ENCODE peak calls at places on chromosomes 6 and 20, in five cellular contexts. One of them, this sample, is unnamed.

GRCh38 chr6:25485820-25486559 is 166.0 kb upstream of the SCGN start:
- DNase-seq in H9: no peak
- DNase-seq in mesenchymal stem cell: no peak
- DNase-seq in H1: no peak
- DNase-seq in trophoblast cell: no peak
- DNase-seq in this sample: no peak

GRCh38 chr6:125753218-125753936 is 3.9 kb downstream of the HEY2 start:
- DNase-seq in H9: no peak
- DNase-seq in mesenchymal stem cell: peak
- DNase-seq in H1: no peak
- DNase-seq in trophoblast cell: no peak
- DNase-seq in this sample: no peak

GRCh38 chr6:153949606-153950005 is 89.4 kb upstream of the OPRM1 start:
- DNase-seq in H9: no peak
- DNase-seq in mesenchymal stem cell: no peak
- DNase-seq in H1: no peak
- DNase-seq in trophoblast cell: no peak
- DNase-seq in this sample: no peak

GRCh38 chr6:11918021-11918738 is 93.9 kb upstream of the HIVEP1 start:
- DNase-seq in H9: no peak
- DNase-seq in mesenchymal stem cell: peak
- DNase-seq in H1: no peak
- DNase-seq in trophoblast cell: no peak
- DNase-seq in this sample: no peak

GRCh38 chr6:113732384-113732966 is 124.7 kb upstream of the MARCKS start:
- DNase-seq in H9: no peak
- DNase-seq in mesenchymal stem cell: peak
- DNase-seq in H1: peak
- DNase-seq in trophoblast cell: no peak
- DNase-seq in this sample: peak

GRCh38 chr6:90537027-90537426 is 49.8 kb downstream of the MAP3K7 start:
- DNase-seq in H9: no peak
- DNase-seq in mesenchymal stem cell: peak
- DNase-seq in H1: no peak
- DNase-seq in trophoblast cell: no peak
- DNase-seq in this sample: no peak

GRCh38 chr6:107847844-107848802 is 24.0 kb upstream of the SCML4 start:
- DNase-seq in H9: peak
- DNase-seq in mesenchymal stem cell: peak
- DNase-seq in H1: peak
- DNase-seq in trophoblast cell: peak
- DNase-seq in this sample: peak

GRCh38 chr6:43393597-43393996 is 24.1 kb upstream of the ZNF318 start:
- DNase-seq in H9: no peak
- DNase-seq in mesenchymal stem cell: no peak
- DNase-seq in H1: no peak
- DNase-seq in trophoblast cell: no peak
- DNase-seq in this sample: no peak

GRCh38 chr6:144729502-144729901 is 444.4 kb downstream of the UTRN start:
- DNase-seq in H9: no peak
- DNase-seq in mesenchymal stem cell: no peak
- DNase-seq in H1: no peak
- DNase-seq in trophoblast cell: no peak
- DNase-seq in this sample: no peak

GRCh38 chr6:7697820-7698623 is 27.9 kb upstream of the BMP6 start:
- DNase-seq in H9: no peak
- DNase-seq in mesenchymal stem cell: peak
- DNase-seq in H1: no peak
- DNase-seq in trophoblast cell: peak
- DNase-seq in this sample: no peak

GRCh38 chr6:111357680-111358079 is 125.3 kb downstream of the REV3L start:
- DNase-seq in H9: no peak
- DNase-seq in mesenchymal stem cell: no peak
- DNase-seq in H1: no peak
- DNase-seq in trophoblast cell: no peak
- DNase-seq in this sample: no peak

GRCh38 chr20:33971147-33971775 is 22.4 kb upstream of the RALY start:
- DNase-seq in H9: no peak
- DNase-seq in mesenchymal stem cell: no peak
- DNase-seq in H1: no peak
- DNase-seq in trophoblast cell: no peak
- DNase-seq in this sample: no peak

GRCh38 chr6:138537090-138537489 is 37.8 kb upstream of the NHSL1 start:
- DNase-seq in H9: no peak
- DNase-seq in mesenchymal stem cell: no peak
- DNase-seq in H1: no peak
- DNase-seq in trophoblast cell: no peak
- DNase-seq in this sample: no peak

GRCh38 chr6:149373511-149373910 is 26.6 kb upstream of the SUMO4 start:
- DNase-seq in H9: no peak
- DNase-seq in mesenchymal stem cell: no peak
- DNase-seq in H1: no peak
- DNase-seq in trophoblast cell: no peak
- DNase-seq in this sample: no peak

GRCh38 chr6:150334790-150335783 is 33.7 kb upstream of the IYD start:
- DNase-seq in H9: peak
- DNase-seq in mesenchymal stem cell: peak
- DNase-seq in H1: no peak
- DNase-seq in trophoblast cell: peak
- DNase-seq in this sample: peak

GRCh38 chr20:1567392-1568165 is 10.1 kb upstream of the SIRPD start:
- DNase-seq in H9: no peak
- DNase-seq in mesenchymal stem cell: no peak
- DNase-seq in H1: no peak
- DNase-seq in trophoblast cell: peak
- DNase-seq in this sample: no peak

GRCh38 chr6:111843347-111844147 is 29.7 kb downstream of the FYN start:
- DNase-seq in H9: no peak
- DNase-seq in mesenchymal stem cell: no peak
- DNase-seq in H1: no peak
- DNase-seq in trophoblast cell: no peak
- DNase-seq in this sample: no peak

GRCh38 chr6:111829581-111829980 is 43.7 kb downstream of the FYN start:
- DNase-seq in H9: no peak
- DNase-seq in mesenchymal stem cell: no peak
- DNase-seq in H1: no peak
- DNase-seq in trophoblast cell: no peak
- DNase-seq in this sample: no peak

GRCh38 chr20:740162-740561 is 28.1 kb downstream of the SLC52A3 start:
- DNase-seq in H9: no peak
- DNase-seq in mesenchymal stem cell: no peak
- DNase-seq in H1: no peak
- DNase-seq in trophoblast cell: peak
- DNase-seq in this sample: no peak

GRCh38 chr20:24828992-24829648 is 119.9 kb upstream of the CST7 start:
- DNase-seq in H9: no peak
- DNase-seq in mesenchymal stem cell: no peak
- DNase-seq in H1: no peak
- DNase-seq in trophoblast cell: no peak
- DNase-seq in this sample: no peak

GRCh38 chr6:124926435-124926834 is 35.8 kb upstream of the RNF217 start:
- DNase-seq in H9: no peak
- DNase-seq in mesenchymal stem cell: no peak
- DNase-seq in H1: no peak
- DNase-seq in trophoblast cell: no peak
- DNase-seq in this sample: no peak

GRCh38 chr6:83417880-83418663 is 12.8 kb downstream of the ME1 start:
- DNase-seq in H9: no peak
- DNase-seq in mesenchymal stem cell: peak
- DNase-seq in H1: no peak
- DNase-seq in trophoblast cell: no peak
- DNase-seq in this sample: peak

GRCh38 chr20:40438161-40438835 is 250.7 kb downstream of the MAFB start:
- DNase-seq in H9: no peak
- DNase-seq in mesenchymal stem cell: no peak
- DNase-seq in H1: no peak
- DNase-seq in trophoblast cell: no peak
- DNase-seq in this sample: no peak

GRCh38 chr6:82246802-82247633 is 526 bp downstream of the IBTK start:
- DNase-seq in H9: peak
- DNase-seq in mesenchymal stem cell: peak
- DNase-seq in H1: no peak
- DNase-seq in trophoblast cell: peak
- DNase-seq in this sample: peak

GRCh38 chr6:122079906-122080305 is 319.5 kb upstream of the HSF2 start:
- DNase-seq in H9: no peak
- DNase-seq in mesenchymal stem cell: peak
- DNase-seq in H1: no peak
- DNase-seq in trophoblast cell: no peak
- DNase-seq in this sample: no peak

GRCh38 chr20:13131688-13132087 is 89.4 kb upstream of the ISM1 start:
- DNase-seq in H9: no peak
- DNase-seq in mesenchymal stem cell: no peak
- DNase-seq in H1: no peak
- DNase-seq in trophoblast cell: no peak
- DNase-seq in this sample: no peak

GRCh38 chr6:35810831-35811698 is 5.9 kb downstream of the LHFPL5 start:
- DNase-seq in H9: no peak
- DNase-seq in mesenchymal stem cell: peak
- DNase-seq in H1: no peak
- DNase-seq in trophoblast cell: no peak
- DNase-seq in this sample: no peak

GRCh38 chr6:30730611-30731435 is 10.7 kb downstream of the TUBB start:
- DNase-seq in H9: peak
- DNase-seq in mesenchymal stem cell: peak
- DNase-seq in H1: peak
- DNase-seq in trophoblast cell: peak
- DNase-seq in this sample: no peak

GRCh38 chr6:27254566-27254965 is 7.1 kb downstream of the PRSS16 start:
- DNase-seq in H9: no peak
- DNase-seq in mesenchymal stem cell: no peak
- DNase-seq in H1: no peak
- DNase-seq in trophoblast cell: no peak
- DNase-seq in this sample: no peak

GRCh38 chr6:170421921-170422320 is 115.4 kb downstream of the FAM120B start:
- DNase-seq in H9: no peak
- DNase-seq in mesenchymal stem cell: no peak
- DNase-seq in H1: no peak
- DNase-seq in trophoblast cell: no peak
- DNase-seq in this sample: no peak

GRCh38 chr6:169234634-169235033 is 19.0 kb downstream of the THBS2 start:
- DNase-seq in H9: no peak
- DNase-seq in mesenchymal stem cell: no peak
- DNase-seq in H1: no peak
- DNase-seq in trophoblast cell: no peak
- DNase-seq in this sample: no peak

GRCh38 chr6:18742406-18742805 is 355.3 kb downstream of the RNF144B start:
- DNase-seq in H9: no peak
- DNase-seq in mesenchymal stem cell: no peak
- DNase-seq in H1: no peak
- DNase-seq in trophoblast cell: no peak
- DNase-seq in this sample: no peak

GRCh38 chr6:143374014-143374413 is 76.5 kb downstream of the ADAT2 start:
- DNase-seq in H9: no peak
- DNase-seq in mesenchymal stem cell: no peak
- DNase-seq in H1: no peak
- DNase-seq in trophoblast cell: no peak
- DNase-seq in this sample: no peak

GRCh38 chr20:63411898-63412631 is 50.9 kb upstream of the CHRNA4 start:
- DNase-seq in H9: no peak
- DNase-seq in mesenchymal stem cell: no peak
- DNase-seq in H1: no peak
- DNase-seq in trophoblast cell: no peak
- DNase-seq in this sample: no peak
- H2BK12ac ChIP-seq in H9: no peak
- H2BK12ac ChIP-seq in mesenchymal stem cell: no peak
- H2BK12ac ChIP-seq in H1: no peak
- H2BK12ac ChIP-seq in trophoblast cell: no peak
- H2BK12ac ChIP-seq in this sample: no peak

GRCh38 chr6:46799657-46800056 is 6.5 kb downstream of the MEP1A start:
- DNase-seq in H9: no peak
- DNase-seq in mesenchymal stem cell: no peak
- DNase-seq in H1: no peak
- DNase-seq in trophoblast cell: no peak
- DNase-seq in this sample: no peak

GRCh38 chr6:46794068-46794467 is 879 bp downstream of the MEP1A start:
- DNase-seq in H9: no peak
- DNase-seq in mesenchymal stem cell: peak
- DNase-seq in H1: no peak
- DNase-seq in trophoblast cell: no peak
- DNase-seq in this sample: no peak

GRCh38 chr6:46793138-46793537 is at the start of gene MEP1A:
- DNase-seq in H9: no peak
- DNase-seq in mesenchymal stem cell: no peak
- DNase-seq in H1: no peak
- DNase-seq in trophoblast cell: no peak
- DNase-seq in this sample: no peak

GRCh38 chr6:46792635-46793034 is 554 bp upstream of the MEP1A start:
- DNase-seq in H9: no peak
- DNase-seq in mesenchymal stem cell: no peak
- DNase-seq in H1: no peak
- DNase-seq in trophoblast cell: no peak
- DNase-seq in this sample: no peak

GRCh38 chr6:46796842-46797241 is 3.7 kb downstream of the MEP1A start:
- DNase-seq in H9: no peak
- DNase-seq in mesenchymal stem cell: no peak
- DNase-seq in H1: no peak
- DNase-seq in trophoblast cell: no peak
- DNase-seq in this sample: no peak
- H2BK12ac ChIP-seq in H9: no peak
- H2BK12ac ChIP-seq in mesenchymal stem cell: no peak
- H2BK12ac ChIP-seq in H1: no peak
- H2BK12ac ChIP-seq in trophoblast cell: no peak
- H2BK12ac ChIP-seq in this sample: no peak

DNA sequence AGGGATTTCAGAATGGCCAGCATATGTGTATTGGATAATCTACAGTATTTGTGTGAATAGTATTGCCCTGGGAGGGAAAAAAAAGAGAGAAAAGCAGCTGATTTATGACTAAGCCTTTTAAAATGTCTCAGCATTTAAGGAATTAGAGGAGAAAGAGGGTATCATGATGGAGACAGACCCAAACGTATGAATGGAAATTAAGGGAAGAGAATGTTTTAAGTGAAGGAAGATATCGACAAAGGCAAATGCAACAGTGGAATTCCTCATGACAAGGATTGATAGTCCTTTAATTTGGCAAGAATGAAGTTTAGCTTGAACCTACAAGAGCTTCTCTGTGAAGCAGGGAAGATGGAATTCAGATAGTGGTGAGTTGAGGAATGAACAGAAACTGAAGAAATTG is 367.3 kb upstream of the POU3F2 start:
- DNase-seq in H9: no peak
- DNase-seq in mesenchymal stem cell: no peak
- DNase-seq in H1: no peak
- DNase-seq in trophoblast cell: no peak
- DNase-seq in this sample: no peak
- H2BK12ac ChIP-seq in H9: no peak
- H2BK12ac ChIP-seq in mesenchymal stem cell: no peak
- H2BK12ac ChIP-seq in H1: no peak
- H2BK12ac ChIP-seq in trophoblast cell: no peak
- H2BK12ac ChIP-seq in this sample: no peak

DNA sequence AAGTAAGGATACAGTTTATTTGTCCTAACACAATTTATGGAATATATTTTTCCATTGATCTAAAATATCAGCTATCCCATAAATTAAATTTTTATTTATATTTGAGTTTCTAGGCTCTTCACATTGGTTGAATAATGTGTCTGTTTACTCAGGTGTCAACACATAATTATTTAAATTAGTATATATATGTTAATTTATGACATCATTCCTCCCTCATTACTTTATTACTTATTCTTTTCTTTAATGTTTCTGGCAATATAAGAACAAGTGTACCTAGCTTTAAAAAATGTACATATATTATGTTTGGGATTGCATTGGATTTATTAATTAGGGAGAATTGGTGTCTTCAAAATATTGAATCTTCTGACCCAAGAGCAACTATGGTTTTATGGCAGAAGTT is 31.2 kb upstream of the TCF21 start:
- DNase-seq in H9: no peak
- DNase-seq in mesenchymal stem cell: no peak
- DNase-seq in H1: no peak
- DNase-seq in trophoblast cell: no peak
- DNase-seq in this sample: no peak
- H2BK12ac ChIP-seq in H9: no peak
- H2BK12ac ChIP-seq in mesenchymal stem cell: no peak
- H2BK12ac ChIP-seq in H1: no peak
- H2BK12ac ChIP-seq in trophoblast cell: no peak
- H2BK12ac ChIP-seq in this sample: no peak